ENCODE peak calls at places on chromosomes 1 and 21, in six cellular contexts. V is CD8-positive, alpha-beta T cell; Q is CD4-positive, alpha-beta T cell; Z is heart right ventricle; I is Karpas-422; D is caudate nucleus. W is an unnamed sample.

GRCh38 chr1:9321986-9322715 is 29.5 kb downstream of the SPSB1 start:
- DNase-seq in V (no peak), Q (no peak), Z (no peak), I (no peak), D (no peak), W (no peak)

GRCh38 chr1:237976345-237976744 is 85.6 kb upstream of the ZP4 start:
- DNase-seq in V (no peak), Q (no peak), Z (no peak), I (no peak), D (no peak), W (no peak)

GRCh38 chr1:54456921-54457529 is 50.8 kb upstream of the SSBP3 start:
- DNase-seq in V (no peak), Q (no peak), Z (no peak), I (no peak), D (no peak), W (no peak)

GRCh38 chr1:180769889-180770288 is 138.1 kb downstream of the XPR1 start:
- DNase-seq in V (no peak), Q (no peak), Z (no peak), I (no peak), D (no peak), W (no peak)

GRCh38 chr21:14737922-14738321 is 191.8 kb upstream of the SAMSN1 start:
- DNase-seq in V (peak; percentile 56), Q (peak; percentile 34), Z (peak; percentile 34), I (peak; percentile 84), D (no peak), W (no peak)

GRCh38 chr1:93328809-93329477 is 16.8 kb upstream of the DR1 start:
- DNase-seq in V (no peak), Q (no peak), Z (no peak), I (no peak), D (no peak), W (no peak)

GRCh38 chr21:38303300-38303699 is 46.5 kb downstream of the KCNJ15 start:
- DNase-seq in V (no peak), Q (no peak), Z (no peak), I (no peak), D (no peak), W (peak; percentile 65)

GRCh38 chr1:38827299-38827698 is 32.3 kb downstream of the RRAGC start:
- DNase-seq in V (no peak), Q (no peak), Z (no peak), I (peak; percentile 27), D (peak; percentile 36), W (no peak)

GRCh38 chr1:108816049-108816882 is 40.6 kb downstream of the AKNAD1 start:
- DNase-seq in V (no peak), Q (no peak), Z (peak; percentile 82), I (no peak), D (peak; percentile 77), W (peak; percentile 31)

GRCh38 chr1:153929433-153929825 is 6.7 kb upstream of the GATAD2B start:
- DNase-seq in V (no peak), Q (no peak), Z (no peak), I (no peak), D (no peak), W (no peak)
- H3K27ac ChIP-seq in V (no peak overlapping the region), Q (peak overlapping the region; percentile 10), Z (no peak overlapping the region), I (no peak overlapping the region), D (peak overlapping the region; percentile 99), W (no peak overlapping the region)

GRCh38 chr1:184156521-184157395 is 105.2 kb downstream of the TSEN15 start:
- DNase-seq in V (no peak), Q (no peak), Z (no peak), I (no peak), D (no peak), W (no peak)

GRCh38 chr1:184158911-184159701 is 107.6 kb downstream of the TSEN15 start:
- DNase-seq in V (no peak), Q (no peak), Z (no peak), I (no peak), D (no peak), W (no peak)

GRCh38 chr1:184153731-184154130 is 102.2 kb downstream of the TSEN15 start:
- DNase-seq in V (no peak), Q (no peak), Z (no peak), I (no peak), D (no peak), W (no peak)

GRCh38 chr1:184160236-184160635 is 108.7 kb downstream of the TSEN15 start:
- DNase-seq in V (no peak), Q (no peak), Z (no peak), I (no peak), D (no peak), W (no peak)

DNA sequence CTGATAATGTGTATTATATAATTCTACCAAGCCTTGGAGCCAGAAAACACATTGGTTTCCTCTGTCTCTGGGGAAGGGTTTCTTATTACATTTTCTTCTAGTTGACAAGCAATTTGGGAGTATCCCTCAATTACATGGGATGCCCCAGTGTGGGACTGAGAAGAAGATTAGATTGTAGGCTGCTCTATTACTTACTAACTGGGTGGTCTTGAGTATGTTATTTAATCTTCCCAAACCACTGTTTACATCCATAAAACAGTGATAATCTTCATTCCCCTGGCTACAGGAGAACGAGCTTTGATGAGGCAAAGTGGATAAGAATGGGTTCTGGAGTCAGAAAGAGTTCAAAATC is 105.8 kb downstream of the TSEN15 start:
- DNase-seq in V (no peak), Q (no peak), Z (no peak), I (no peak), D (no peak), W (no peak)
- H3K27ac ChIP-seq in V (no peak overlapping the region), Q (no peak overlapping the region), Z (no peak overlapping the region), I (no peak overlapping the region), D (no peak overlapping the region), W (no peak overlapping the region)

GRCh38 chr21:26836546-26836945 is 8.7 kb downstream of the ADAMTS1 start:
- DNase-seq in V (no peak), Q (no peak), Z (no peak), I (no peak), D (no peak), W (no peak)

GRCh38 chr21:26834181-26834945 is 10.8 kb downstream of the ADAMTS1 start:
- DNase-seq in V (no peak), Q (no peak), Z (no peak), I (no peak), D (no peak), W (no peak)

GRCh38 chr21:26837539-26837938 is 7.7 kb downstream of the ADAMTS1 start:
- DNase-seq in V (no peak), Q (no peak), Z (no peak), I (no peak), D (no peak), W (no peak)

GRCh38 chr21:26835027-26835713 is 10.0 kb downstream of the ADAMTS1 start:
- DNase-seq in V (no peak), Q (no peak), Z (no peak), I (no peak), D (no peak), W (no peak)

DNA sequence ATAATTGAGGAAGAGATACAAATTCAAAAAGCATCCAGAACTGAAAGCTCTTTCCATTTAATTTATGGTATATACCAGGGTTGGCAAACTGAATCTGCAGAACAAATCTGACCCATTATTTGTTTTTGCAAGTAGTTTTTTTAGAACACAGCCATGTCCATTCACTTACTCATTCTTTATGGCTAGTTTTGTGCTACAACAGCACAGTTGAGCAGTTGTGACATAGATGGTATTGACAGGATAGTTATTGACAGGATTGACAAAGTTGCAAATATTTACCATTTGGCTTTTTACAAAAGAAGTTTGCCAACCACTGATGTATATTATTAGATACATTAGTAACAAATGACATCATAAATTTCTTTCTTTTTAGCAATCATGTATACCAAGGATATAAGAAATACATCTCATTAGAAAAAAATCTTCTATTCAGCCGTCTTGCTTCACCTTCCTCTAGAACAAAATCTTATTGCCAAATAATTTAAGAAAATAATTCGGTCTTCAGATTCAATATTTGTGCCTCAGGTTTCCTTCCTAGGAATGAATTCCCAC is 9.4 kb downstream of the ADAMTS1 start:
- DNase-seq in V (no peak), Q (no peak), Z (no peak), I (no peak), D (no peak), W (no peak)
- H3K27ac ChIP-seq in V (no peak overlapping the region), Q (no peak overlapping the region), Z (no peak overlapping the region), I (no peak overlapping the region), D (no peak overlapping the region), W (peak overlapping the region; percentile 31)

GRCh38 chr21:39316729-39317128 is 3.3 kb upstream of the BRWD1 start:
- DNase-seq in V (no peak), Q (no peak), Z (no peak), I (peak; percentile 59), D (no peak), W (no peak)

GRCh38 chr21:39317134-39318090 is 4.0 kb upstream of the BRWD1 start:
- DNase-seq in V (no peak), Q (no peak), Z (no peak), I (peak; percentile 90), D (peak; percentile 12), W (no peak)

GRCh38 chr21:39319251-39319756 is 5.9 kb upstream of the BRWD1 start:
- DNase-seq in V (no peak), Q (no peak), Z (peak; percentile 56), I (no peak), D (no peak), W (no peak)

GRCh38 chr21:39319814-39320332 is 6.4 kb upstream of the BRWD1 start:
- DNase-seq in V (no peak), Q (no peak), Z (peak; percentile 21), I (no peak), D (no peak), W (no peak)

GRCh38 chr21:39318091-39318959 is 4.9 kb upstream of the BRWD1 start:
- DNase-seq in V (no peak), Q (no peak), Z (no peak), I (peak; percentile 92), D (no peak), W (no peak)
- H3K27ac ChIP-seq in V (no peak overlapping the region), Q (no peak overlapping the region), Z (peak overlapping the region; percentile 76), I (peak overlapping the region; percentile 99), D (no peak overlapping the region), W (no peak overlapping the region)

GRCh38 chr1:65965597-65965996 is 172.9 kb downstream of the PDE4B start:
- DNase-seq in V (no peak), Q (no peak), Z (no peak), I (no peak), D (no peak), W (no peak)

GRCh38 chr1:65964123-65964522 is 171.4 kb downstream of the PDE4B start:
- DNase-seq in V (no peak), Q (no peak), Z (no peak), I (no peak), D (no peak), W (no peak)

GRCh38 chr1:65959896-65960295 is 167.2 kb downstream of the PDE4B start:
- DNase-seq in V (no peak), Q (no peak), Z (no peak), I (no peak), D (no peak), W (no peak)

GRCh38 chr1:65965112-65965511 is 172.4 kb downstream of the PDE4B start:
- DNase-seq in V (no peak), Q (no peak), Z (no peak), I (peak; percentile 46), D (no peak), W (no peak)

DNA sequence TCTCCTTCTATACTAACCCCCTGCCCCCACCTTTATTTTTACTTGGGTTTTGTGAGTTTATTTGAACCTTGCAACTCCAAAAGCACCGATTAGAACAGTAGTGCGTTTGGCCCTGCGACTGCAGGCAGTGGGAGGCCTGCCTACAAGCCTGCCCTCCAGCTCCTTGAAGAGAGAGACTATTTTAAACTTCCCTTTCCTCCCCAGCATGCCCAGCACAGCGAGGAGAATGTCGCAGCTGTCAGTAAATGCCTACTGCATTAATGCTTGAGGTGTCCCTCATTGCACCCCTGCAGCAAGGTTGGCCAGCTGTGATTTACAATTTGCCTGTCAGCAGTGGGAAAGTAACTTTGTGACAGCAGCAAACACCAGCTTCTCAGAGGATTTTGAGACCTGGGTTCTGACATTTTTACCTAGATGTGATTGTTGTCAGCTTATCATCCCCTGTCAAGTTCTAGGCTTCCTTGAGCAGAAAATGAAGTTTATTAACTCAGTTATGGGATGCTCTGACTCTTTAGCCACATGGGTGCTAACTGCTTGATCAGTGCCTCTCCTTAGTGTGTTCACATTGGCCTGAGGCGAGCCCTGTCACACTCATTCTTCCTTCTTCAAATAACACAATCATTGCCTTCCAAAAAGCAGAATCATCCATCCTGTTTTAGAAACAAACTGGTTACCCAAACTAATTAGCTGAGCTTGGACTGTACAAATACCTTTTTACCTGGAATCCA is 170.6 kb downstream of the PDE4B start:
- DNase-seq in V (no peak), Q (no peak), Z (no peak), I (no peak), D (peak; percentile 7), W (no peak)
- H3K27ac ChIP-seq in V (no peak overlapping the region), Q (no peak overlapping the region), Z (no peak overlapping the region), I (no peak overlapping the region), D (peak overlapping the region; percentile 85), W (no peak overlapping the region)